ENCODE peak calls at places on chromosomes 12 and 14, in nine cellular contexts. R is GOT3, V is MM.1S, W is HTR-8/SVneo, O is left cardiac atrium, Y is AG09319, Q is foreskin fibroblast, K is activated B cell treated with CpG ODN at 0.5 μM for 24 hours, I is NCI-H748 treated with DMSO at 0.1 percent for 48 hours. P is an unnamed sample.

GRCh38 chr12:50024804-50025186 is 499 bp downstream of the RACGAP1 start:
- DNase-seq in O (no peak), I (no peak), Y (no peak), Q (no peak), K (no peak), W (peak), R (no peak), V (peak), P (no peak)

GRCh38 chr14:86780461-86780860 is 1212.5 kb downstream of the GALC start:
- DNase-seq in K (no peak), O (no peak), V (no peak), R (no peak), I (no peak), Y (no peak), W (no peak), Q (no peak), P (no peak)

GRCh38 chr12:17334784-17335183 is 728.8 kb upstream of the LMO3 start:
- DNase-seq in Q (no peak), K (no peak), V (no peak), Y (no peak), I (no peak), R (no peak), W (no peak), O (no peak), P (no peak)

GRCh38 chr12:58358369-58358768 is 417.0 kb downstream of the ATP23 start:
- DNase-seq in W (no peak), V (no peak), O (no peak), Q (no peak), K (no peak), I (no peak), R (no peak), Y (no peak), P (no peak)

GRCh38 chr12:54349031-54349430 is 15.3 kb downstream of the GPR84 start:
- DNase-seq in K (no peak), O (no peak), V (no peak), I (no peak), Q (no peak), R (no peak), W (no peak), Y (no peak), P (no peak)

GRCh38 chr14:76236172-76237130 is 84.7 kb downstream of the GPATCH2L start:
- DNase-seq in V (no peak), Y (no peak), I (no peak), R (no peak), K (no peak), O (no peak), W (no peak), Q (no peak), P (no peak)

GRCh38 chr12:85835810-85836715 is at the start of gene RASSF9:
- DNase-seq in I (no peak), Y (peak), Q (peak), R (no peak), K (no peak), O (peak), V (no peak), W (no peak), P (peak)

GRCh38 chr12:79083181-79083580 is 218.6 kb downstream of the SYT1 start:
- DNase-seq in Y (no peak), I (peak), W (no peak), Q (no peak), K (no peak), V (peak), O (no peak), R (no peak), P (no peak)

GRCh38 chr12:32437095-32437515 is 37.7 kb downstream of the FGD4 start:
- DNase-seq in Y (peak), V (no peak), O (no peak), W (peak), R (no peak), Q (peak), K (no peak), I (no peak), P (peak)

GRCh38 chr14:94536836-94537235 is 24.4 kb upstream of the SERPINA4 start:
- DNase-seq in I (no peak), V (no peak), O (no peak), K (no peak), W (no peak), Q (no peak), Y (no peak), R (no peak), P (no peak)

GRCh38 chr14:72743626-72744025 is 150.3 kb downstream of the DPF3 start:
- DNase-seq in Y (no peak), R (no peak), Q (no peak), K (no peak), W (no peak), V (no peak), I (no peak), O (no peak), P (no peak)

GRCh38 chr14:104992501-104992900 is 6.9 kb downstream of the CLBA1 start:
- DNase-seq in K (no peak), Y (no peak), O (no peak), W (no peak), V (no peak), I (no peak), Q (no peak), R (no peak), P (no peak)

GRCh38 chr14:95816539-95816938 is 60.1 kb upstream of the TUNAR start:
- DNase-seq in V (no peak), O (no peak), R (no peak), W (no peak), Q (no peak), K (no peak), Y (no peak), I (no peak), P (no peak)

GRCh38 chr14:93007225-93007997 is 84.5 kb downstream of the CHGA start:
- DNase-seq in Y (peak), V (no peak), K (peak), I (no peak), Q (peak), W (no peak), O (peak), R (peak), P (no peak)

GRCh38 chr12:18267427-18267826 is 6.1 kb downstream of the PIK3C2G start:
- DNase-seq in R (no peak), Y (no peak), K (no peak), V (no peak), Q (no peak), W (no peak), O (no peak), I (no peak), P (no peak)

GRCh38 chr14:105335735-105336476 is 21.4 kb downstream of the PACS2 start:
- DNase-seq in V (no peak), O (no peak), Q (no peak), Y (no peak), R (no peak), I (no peak), W (no peak), K (no peak), P (no peak)

GRCh38 chr12:91210144-91210543 is 27.5 kb upstream of the DCN start:
- DNase-seq in Y (no peak), K (no peak), I (no peak), W (no peak), V (no peak), O (no peak), Q (no peak), R (no peak), P (no peak)

GRCh38 chr14:37124617-37125016 is 47.8 kb downstream of the SLC25A21 start:
- DNase-seq in I (peak), Y (no peak), V (no peak), W (no peak), O (no peak), Q (no peak), K (no peak), R (no peak), P (no peak)